ENCODE peak calls at places on chromosomes 4 and X, in eight cellular contexts. P is GM12865, X is NCI-H524, S is uterus, O is GM23338, I is prostate gland, E is neural crest cell, T is psoas muscle. N is an unnamed sample.
A peak's percentile ranks its signal among the peaks of the same experiment; 100 is the strongest.

GRCh38 chrX:79082886-79083285 is 61.6 kb upstream of the GPR174 start:
- DNase-seq in P (no peak), X (no peak), S (no peak), O (no peak), I (no peak), E (no peak), T (no peak), N (no peak)

GRCh38 chr4:113436360-113436759 is 325.2 kb downstream of the CAMK2D start:
- DNase-seq in P (no peak), X (no peak), S (peak; percentile 61), O (no peak), I (no peak), E (no peak), T (no peak), N (peak; percentile 9)

GRCh38 chr4:118849867-118850812 is 14.2 kb upstream of the SEC24D start:
- DNase-seq in P (peak; percentile 49), X (no peak), S (no peak), O (peak; percentile 91), I (no peak), E (no peak), T (no peak), N (no peak)

GRCh38 chrX:120486786-120487185 is 17.7 kb upstream of the LAMP2 start:
- DNase-seq in P (no peak), X (no peak), S (no peak), O (no peak), I (no peak), E (no peak), T (no peak), N (no peak)

GRCh38 chr4:102868153-102868781 is 525 bp upstream of the CISD2 start:
- DNase-seq in P (peak; percentile 34), X (no peak), S (peak; percentile 15), O (no peak), I (no peak), E (peak; percentile 2), T (peak; percentile 18), N (no peak)

GRCh38 chr4:102809190-102809589 is 18.2 kb downstream of the UBE2D3 start:
- DNase-seq in P (no peak), X (no peak), S (no peak), O (no peak), I (no peak), E (no peak), T (no peak), N (no peak)

GRCh38 chr4:105714071-105714521 is 5.5 kb downstream of the GSTCD start:
- DNase-seq in P (peak; percentile 34), X (no peak), S (no peak), O (no peak), I (no peak), E (no peak), T (no peak), N (no peak)

GRCh38 chr4:175560628-175561027 is 251.4 kb downstream of the GPM6A start:
- DNase-seq in P (peak; percentile 5), X (peak; percentile 63), S (no peak), O (peak; percentile 36), I (no peak), E (no peak), T (no peak), N (no peak)

GRCh38 chr4:86706923-86707597 is 112.9 kb downstream of the PTPN13 start:
- DNase-seq in P (no peak), X (no peak), S (no peak), O (no peak), I (no peak), E (no peak), T (no peak), N (no peak)

GRCh38 chr4:74682567-74683359 is 111.6 kb downstream of the BTC start:
- DNase-seq in P (peak; percentile 9), X (no peak), S (no peak), O (peak; percentile 31), I (no peak), E (no peak), T (no peak), N (no peak)

GRCh38 chrX:38008658-38009057 is 2.3 kb downstream of the SYTL5 start:
- DNase-seq in P (no peak), X (no peak), S (no peak), O (no peak), I (no peak), E (no peak), T (no peak), N (no peak)

GRCh38 chr4:82031386-82031785 is 342.4 kb downstream of the HNRNPD start:
- DNase-seq in P (no peak), X (peak; percentile 92), S (no peak), O (no peak), I (no peak), E (no peak), T (no peak), N (no peak)

GRCh38 chr4:143424276-143424675 is 87.6 kb downstream of the GAB1 start:
- DNase-seq in P (no peak), X (no peak), S (no peak), O (no peak), I (no peak), E (no peak), T (no peak), N (no peak)

GRCh38 chr4:113878718-113879117 is 100.7 kb downstream of the ARSJ start:
- DNase-seq in P (no peak), X (peak; percentile 33), S (no peak), O (peak; percentile 89), I (no peak), E (peak; percentile 19), T (no peak), N (no peak)

GRCh38 chr4:39441593-39441992 is 17.1 kb downstream of the RPL9 start:
- DNase-seq in P (no peak), X (no peak), S (no peak), O (no peak), I (no peak), E (no peak), T (no peak), N (no peak)

GRCh38 chr4:26874110-26874509 is 13.5 kb downstream of the STIM2 start:
- DNase-seq in P (no peak), X (peak; percentile 43), S (no peak), O (peak; percentile 28), I (no peak), E (no peak), T (no peak), N (no peak)